ENCODE peak calls at places on chromosomes 5 and 9, in four cellular contexts. I is heart left ventricle, W is kidney glomerular epithelial cell, X is sigmoid colon. T is an unnamed sample.

GRCh38 chr9:71364196-71364955 is 243.0 kb upstream of the TRPM3 start:
- DNase-seq in I (no peak), W (no peak), X (no peak), T (no peak)

GRCh38 chr5:172028167-172028566 is 21.7 kb upstream of the FBXW11 start:
- DNase-seq in I (no peak), X (no peak), W (no peak), T (no peak)

GRCh38 chr9:130997925-130998595 is 10.9 kb upstream of the LAMC3 start:
- DNase-seq in I (peak), W (no peak), X (no peak), T (peak)

GRCh38 chr9:27429917-27430316 is 94.2 kb upstream of the IFNK start:
- DNase-seq in I (no peak), X (no peak), W (no peak), T (no peak)

GRCh38 chr5:35810561-35810960 is 46.1 kb upstream of the IL7R start:
- DNase-seq in I (no peak), X (no peak), W (no peak), T (no peak)

GRCh38 chr9:69265891-69266290 is 59.1 kb upstream of the ENTREP1 start:
- DNase-seq in I (no peak), X (no peak), W (no peak), T (no peak)

GRCh38 chr5:93790401-93790800 is 49.0 kb upstream of the POU5F2 start:
- DNase-seq in X (no peak), W (peak), I (no peak), T (no peak)

GRCh38 chr9:91059713-91060112 is 258.1 kb downstream of the SYK start:
- DNase-seq in X (no peak), I (no peak), W (no peak), T (no peak)

GRCh38 chr5:93580387-93581100 is 475 bp downstream of the NR2F1-AS1 start:
- DNase-seq in I (no peak), X (peak), W (peak), T (peak)

GRCh38 chr9:129275626-129276247 is 97.7 kb upstream of the IER5L start:
- DNase-seq in W (no peak), X (peak), I (no peak), T (no peak)

GRCh38 chr5:5882706-5883105 is 460.2 kb downstream of the ICE1 start:
- DNase-seq in W (no peak), X (no peak), I (no peak), T (no peak)

GRCh38 chr5:106451998-106452397 is 1218.7 kb downstream of the EFNA5 start:
- DNase-seq in W (no peak), I (no peak), X (no peak), T (no peak)

GRCh38 chr9:6538666-6539071 is 106.9 kb downstream of the GLDC start:
- DNase-seq in X (no peak), W (no peak), I (no peak), T (no peak)

GRCh38 chr5:88183255-88183654 is 85.4 kb downstream of the TMEM161B start:
- DNase-seq in I (no peak), W (no peak), X (no peak), T (no peak)

GRCh38 chr5:92741906-92742305 is 839.1 kb downstream of the NR2F1-AS1 start:
- DNase-seq in W (no peak), X (no peak), I (no peak), T (no peak)

GRCh38 chr5:115842089-115842881 is 550 bp downstream of the AP3S1 start:
- DNase-seq in X (no peak), I (peak), W (peak), T (peak)

GRCh38 chr9:129816501-129817435 is 7.2 kb downstream of the TOR1A start:
- DNase-seq in I (peak), W (no peak), X (no peak), T (no peak)

GRCh38 chr9:6383551-6384225 is 29.3 kb upstream of the UHRF2 start:
- DNase-seq in W (no peak), X (no peak), I (no peak), T (no peak)

GRCh38 chr5:93585753-93586385 is 2.8 kb downstream of the NR2F1 start:
- DNase-seq in X (peak), W (peak), I (no peak), T (peak)

GRCh38 chr5:146662229-146662628 is 146.2 kb upstream of the GPR151 start:
- DNase-seq in X (no peak), I (no peak), W (no peak), T (no peak)

GRCh38 chr9:15612962-15613361 is 60.1 kb downstream of the CCDC171 start:
- DNase-seq in I (no peak), W (no peak), X (no peak), T (no peak)

GRCh38 chr5:62533597-62533996 is 45.0 kb upstream of the LRRC70 start:
- DNase-seq in X (no peak), W (no peak), I (no peak), T (no peak)

GRCh38 chr5:20276959-20277263 is 288.9 kb upstream of the CDH18 start:
- DNase-seq in I (no peak), W (no peak), X (no peak), T (no peak)

GRCh38 chr9:113962391-113962790 is 86.3 kb downstream of the ZNF618 start:
- DNase-seq in X (no peak), W (no peak), I (no peak), T (no peak)

GRCh38 chr9:127018935-127019334 is 103.5 kb downstream of the ANGPTL2 start:
- DNase-seq in X (no peak), I (no peak), W (no peak), T (no peak)

GRCh38 chr5:170693701-170694100 is 89.8 kb upstream of the GABRP start:
- DNase-seq in X (no peak), I (no peak), W (no peak), T (no peak)

GRCh38 chr5:90861843-90862586 is 303.4 kb downstream of the ADGRV1 start:
- DNase-seq in W (no peak), X (no peak), I (no peak), T (no peak)